ENCODE peak calls at places on chromosome 12, in four cellular contexts. S, F, E and X are unnamed samples.

GRCh38 chr12:117680311-117680710 is 288.5 kb downstream of the KSR2 start:
- DNase-seq in S (no peak), F (no peak), E (no peak), X (no peak)

GRCh38 chr12:9363145-9363544 is 154.9 kb upstream of the PZP start:
- DNase-seq in S (no peak), F (no peak), E (no peak), X (no peak)

GRCh38 chr12:537772-538171 is 78.0 kb downstream of the B4GALNT3 start:
- DNase-seq in S (no peak), F (no peak), E (no peak), X (no peak)

GRCh38 chr12:94679554-94679953 is 29.2 kb upstream of the TMCC3 start:
- DNase-seq in S (no peak), F (no peak), E (no peak), X (no peak)

GRCh38 chr12:54349031-54349430 is 15.3 kb downstream of the GPR84 start:
- DNase-seq in S (no peak), F (no peak), E (no peak), X (no peak)

GRCh38 chr12:111636209-111636928 is 37.3 kb upstream of the ATXN2 start:
- DNase-seq in S (peak; percentile 39), F (peak; percentile 20), E (no peak), X (peak; percentile 83)

GRCh38 chr12:26760657-26761293 is 72.2 kb downstream of the ITPR2 start:
- DNase-seq in S (no peak), F (no peak), E (no peak), X (no peak)

GRCh38 chr12:51186465-51186864 is 13.5 kb upstream of the TFCP2 start:
- DNase-seq in S (no peak), F (no peak), E (no peak), X (no peak)

GRCh38 chr12:51009038-51009437 is 17.1 kb downstream of the SLC11A2 start:
- DNase-seq in S (no peak), F (no peak), E (no peak), X (no peak)

GRCh38 chr12:94516985-94517384 is 57.3 kb upstream of the CEP83 start:
- DNase-seq in S (peak; percentile 16), F (no peak), E (no peak), X (no peak)

GRCh38 chr12:47318963-47319362 is 239.2 kb upstream of the AMIGO2 start:
- DNase-seq in S (no peak), F (no peak), E (no peak), X (no peak)

GRCh38 chr12:1162083-1162760 is 171.2 kb downstream of the ERC1 start:
- DNase-seq in S (no peak), F (no peak), E (no peak), X (no peak)

GRCh38 chr12:83065562-83065961 is 378.9 kb downstream of the TMTC2 start:
- DNase-seq in S (no peak), F (no peak), E (no peak), X (no peak)

GRCh38 chr12:4296749-4297148 is 23.2 kb downstream of the CCND2 start:
- DNase-seq in S (no peak), F (no peak), E (no peak), X (no peak)

GRCh38 chr12:7935773-7936581 is at the start of gene SLC2A3:
- DNase-seq in S (peak; percentile 94), F (peak; percentile 85), E (no peak), X (peak; percentile 84)

GRCh38 chr12:64320611-64321010 is 69.9 kb downstream of the C12orf56 start:
- DNase-seq in S (no peak), F (no peak), E (no peak), X (no peak)

GRCh38 chr12:57390174-57390573 is 40.7 kb downstream of the R3HDM2 start:
- DNase-seq in S (no peak), F (no peak), E (no peak), X (no peak)